ENCODE peak calls at places on chromosomes 11 and 22, in nine cellular contexts. U, A, M, E, X, W, G, Y and P are unnamed samples.

GRCh38 chr22:35868938-35869337 is 151.3 kb downstream of the APOL5 start:
- DNase-seq in E (no peak), Y (no peak), U (no peak), M (no peak), X (no peak), A (no peak), W (no peak), G (no peak), P (no peak)

GRCh38 chr22:42918500-42918899 is 61.4 kb upstream of the ARFGAP3 start:
- DNase-seq in E (no peak), W (no peak), A (peak; percentile 38), U (no peak), G (no peak), X (no peak), M (peak; percentile 61), Y (no peak), P (peak; percentile 54)

GRCh38 chr11:20105427-20105826 is 54.8 kb downstream of the DBX1 start:
- DNase-seq in W (no peak), E (no peak), U (no peak), M (no peak), Y (no peak), A (no peak), G (no peak), X (no peak), P (no peak)

GRCh38 chr11:64284962-64285884 is at the start of gene GPR137:
- DNase-seq in X (peak; percentile 97), E (no peak), G (peak; percentile 92), Y (peak; percentile 99), W (peak; percentile 91), U (no peak), A (peak; percentile 98), M (peak; percentile 81), P (peak; percentile 82)

GRCh38 chr22:19970479-19971275 is 29.1 kb upstream of the TXNRD2 start:
- DNase-seq in W (peak; percentile 73), E (no peak), A (peak; percentile 93), M (no peak), Y (peak; percentile 96), G (peak; percentile 74), U (no peak), X (peak; percentile 96), P (peak; percentile 42)

GRCh38 chr11:12587333-12587997 is 86.8 kb upstream of the TEAD1 start:
- DNase-seq in A (no peak), W (no peak), U (no peak), X (no peak), G (no peak), Y (no peak), E (no peak), M (no peak), P (no peak)

GRCh38 chr22:41332217-41332616 is 30.9 kb downstream of the ZC3H7B start:
- DNase-seq in A (no peak), W (no peak), E (no peak), G (no peak), X (no peak), U (no peak), M (no peak), Y (peak; percentile 61), P (no peak)

GRCh38 chr22:19757985-19758895 is 2.3 kb upstream of the TBX1 start:
- DNase-seq in Y (peak; percentile 80), G (no peak), X (no peak), A (no peak), W (no peak), M (no peak), E (no peak), U (no peak), P (no peak)

GRCh38 chr22:41405588-41405987 is 23.8 kb downstream of the TEF start:
- DNase-seq in A (peak; percentile 77), Y (no peak), W (no peak), G (no peak), U (no peak), E (no peak), M (no peak), X (peak; percentile 63), P (no peak)

GRCh38 chr22:28801845-28802594 is 1.7 kb upstream of the XBP1 start:
- DNase-seq in G (peak; percentile 65), U (no peak), Y (no peak), W (peak; percentile 38), M (peak; percentile 46), A (no peak), X (no peak), E (no peak), P (no peak)

GRCh38 chr11:62612366-62613274 is at the start of the genes EML3 and ROM1:
- DNase-seq in U (no peak), M (peak; percentile 88), W (peak; percentile 91), G (peak; percentile 86), Y (peak; percentile 97), A (peak; percentile 98), E (no peak), X (peak; percentile 96), P (peak; percentile 76)

GRCh38 chr11:47057374-47057773 is 119.3 kb downstream of the ARFGAP2 start:
- DNase-seq in E (no peak), W (no peak), U (no peak), X (no peak), Y (no peak), M (no peak), A (no peak), G (no peak), P (no peak)

DNA sequence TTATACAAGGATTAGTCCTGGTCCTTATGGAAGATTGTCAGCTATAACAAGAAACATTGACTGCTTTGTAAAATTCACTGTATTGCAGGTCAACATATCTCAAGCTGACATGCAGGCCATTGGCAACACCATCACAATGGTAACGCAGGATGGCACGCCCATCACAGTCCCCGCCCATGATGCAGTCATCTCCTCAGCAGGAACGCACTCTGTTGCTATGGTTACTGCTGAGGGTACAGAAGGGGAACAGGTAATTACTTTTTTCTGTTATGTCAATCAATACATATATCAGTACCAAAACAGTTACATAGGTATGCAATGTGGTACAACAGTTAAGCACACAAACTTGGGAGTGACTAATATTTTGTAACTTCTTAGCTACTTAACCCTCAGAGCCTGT is 55.3 kb downstream of the ZNF143 start:
- DNase-seq in X (no peak), Y (no peak), E (no peak), W (no peak), M (no peak), G (no peak), U (no peak), A (no peak), P (no peak)
- TF ChIP-seq POLR2AphosphoS5 in X (no peak), Y (no peak), E (no peak), W (no peak), M (no peak), G (no peak), U (no peak), A (no peak), P (no peak)

GRCh38 chr11:65429724-65430405 is 7.3 kb downstream of the NEAT1 start:
- DNase-seq in X (no peak), A (peak; percentile 91), M (peak; percentile 65), U (no peak), G (peak; percentile 80), Y (peak; percentile 89), E (no peak), W (peak; percentile 82), P (peak; percentile 76)

GRCh38 chr11:65429069-65429681 is 6.6 kb downstream of the NEAT1 start:
- DNase-seq in Y (no peak), U (no peak), E (no peak), X (no peak), A (no peak), M (no peak), W (peak; percentile 59), G (peak; percentile 43), P (peak; percentile 51)

GRCh38 chr11:65426839-65427690 is 4.5 kb downstream of the NEAT1 start:
- DNase-seq in G (peak; percentile 75), W (peak; percentile 82), M (peak; percentile 74), U (no peak), E (peak; percentile 61), Y (no peak), X (no peak), A (peak; percentile 76), P (peak; percentile 76)

GRCh38 chr11:65427691-65428577 is 5.3 kb downstream of the NEAT1 start:
- DNase-seq in E (peak; percentile 39), M (peak; percentile 64), W (peak; percentile 69), U (no peak), A (peak; percentile 74), G (peak; percentile 64), X (no peak), Y (no peak), P (peak; percentile 71)

DNA sequence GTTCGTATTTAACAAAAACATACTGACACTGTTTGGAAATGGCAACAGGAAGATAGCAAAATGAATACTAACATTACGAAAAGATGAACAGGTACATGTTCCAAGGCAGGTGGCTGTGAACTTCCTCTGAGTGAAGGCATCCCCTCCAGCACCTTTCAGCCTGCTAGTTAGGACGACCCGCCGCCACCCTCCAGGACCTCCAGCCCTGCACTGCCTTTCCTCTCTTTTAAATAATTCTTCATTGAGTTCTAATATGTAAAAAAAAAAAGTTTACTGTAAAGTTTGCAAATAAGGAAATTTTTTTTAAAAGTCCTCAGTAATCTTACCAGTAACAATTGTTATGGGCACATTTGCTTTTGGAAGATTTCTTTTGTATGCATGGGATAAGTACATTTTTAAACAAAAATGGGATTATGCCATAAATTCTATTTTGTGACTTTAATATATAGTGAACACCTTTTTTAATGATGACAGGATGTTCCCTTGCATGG is 6.0 kb downstream of the NEAT1 start:
- DNase-seq in M (no peak), Y (no peak), U (no peak), A (peak; percentile 74), G (peak; percentile 65), W (peak; percentile 73), E (no peak), X (no peak), P (peak; percentile 69)
- TF ChIP-seq POLR2A in M (peak; percentile 45), Y (no peak), U (peak; percentile 46), A (peak; percentile 53), G (no peak), W (peak; percentile 32), E (no peak), X (no peak), P (no peak)

GRCh38 chr11:111735262-111736116 is 30.7 kb downstream of the PPP2R1B start:
- DNase-seq in U (no peak), M (peak; percentile 81), X (no peak), W (peak; percentile 63), Y (peak; percentile 82), A (peak; percentile 67), G (peak; percentile 54), E (no peak), P (no peak)
- TF ChIP-seq POLR2AphosphoS5 in U (no peak), M (peak; percentile 62), X (no peak), W (peak; percentile 77), Y (peak; percentile 86), A (peak; percentile 60), G (peak; percentile 71), E (no peak), P (peak; percentile 68)

DNA sequence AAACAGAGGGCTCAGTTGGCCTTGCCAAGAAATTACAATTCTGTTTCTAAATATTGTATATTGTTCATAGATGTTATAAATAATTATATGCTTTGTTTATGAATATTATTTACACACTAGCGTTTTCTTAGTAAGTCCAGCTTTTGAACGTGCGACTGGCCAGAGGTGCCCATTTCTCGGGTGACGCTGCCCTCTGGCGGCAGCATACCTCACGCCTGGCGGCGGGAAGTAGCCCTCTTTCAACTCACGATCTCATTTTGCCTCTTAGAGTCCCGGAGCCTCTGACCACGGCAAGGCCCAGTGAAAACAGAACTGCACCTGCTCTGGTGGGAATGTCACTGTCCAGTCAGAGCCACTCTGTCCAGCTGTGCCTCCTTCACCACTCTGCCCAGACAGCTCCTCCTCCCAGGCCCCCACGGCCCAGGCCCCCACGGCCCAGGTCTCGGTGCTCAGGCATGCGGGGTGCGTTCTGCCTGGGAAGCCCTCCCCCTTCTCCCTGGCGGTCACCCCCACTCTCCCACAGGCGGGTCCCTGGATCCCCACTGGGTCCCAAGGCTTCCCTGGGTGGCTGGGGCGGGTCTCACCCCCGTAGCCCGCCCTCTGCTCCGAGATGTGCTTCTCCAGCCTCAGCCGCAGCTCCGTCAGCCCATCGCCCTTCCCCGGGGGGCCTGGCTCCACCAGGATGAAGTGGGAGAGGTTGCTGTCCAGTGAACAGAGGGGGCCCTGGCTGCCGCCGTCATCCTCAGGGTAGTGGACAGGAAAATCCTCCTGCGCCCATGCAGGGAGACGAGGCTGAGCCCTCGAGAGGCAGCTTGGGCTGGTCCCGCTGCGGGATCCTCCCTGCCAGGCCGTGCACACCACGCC is 19.3 kb downstream of the TSSC4 start:
- DNase-seq in A (peak; percentile 92), Y (peak; percentile 93), M (peak; percentile 64), X (peak; percentile 85), W (peak; percentile 84), G (peak; percentile 84), E (peak; percentile 52), U (peak; percentile 16), P (peak; percentile 57)
- TF ChIP-seq POLR2A in A (no peak), Y (no peak), M (no peak), X (no peak), W (no peak), G (no peak), E (no peak), U (no peak), P (no peak)